ENCODE peak calls at places on chromosomes 11 and 22, in six cellular contexts. M is AG09309, B is Caco-2, P is heart right ventricle, F is thoracic aorta, K is tibial nerve. I is an unnamed sample.

GRCh38 chr22:30857791-30858190 is 110.8 kb downstream of the MORC2 start:
- DNase-seq in M (no peak), B (no peak), P (no peak), F (no peak), K (no peak), I (no peak)

GRCh38 chr11:117481036-117481435 is 153.4 kb downstream of the CEP164 start:
- DNase-seq in M (no peak), B (no peak), P (no peak), F (no peak), K (no peak), I (no peak)

GRCh38 chr11:46916669-46917108 is 1.7 kb downstream of the LRP4 start:
- DNase-seq in M (no peak), B (peak; percentile 66), P (peak; percentile 73), F (no peak), K (no peak), I (no peak)

GRCh38 chr22:29784451-29785361 is 17.5 kb downstream of the UQCR10 start:
- DNase-seq in M (no peak), B (no peak), P (peak; percentile 42), F (no peak), K (no peak), I (no peak)

GRCh38 chr11:103633037-103633788 is 403.2 kb upstream of the DDI1 start:
- DNase-seq in M (peak; percentile 77), B (no peak), P (no peak), F (no peak), K (no peak), I (no peak)

GRCh38 chr11:636511-637332 is at the start of gene DRD4:
- DNase-seq in M (no peak), B (no peak), P (no peak), F (no peak), K (no peak), I (no peak)

GRCh38 chr11:95778699-95779098 is 10.9 kb downstream of the FAM76B start:
- DNase-seq in M (no peak), B (no peak), P (no peak), F (no peak), K (no peak), I (peak; percentile 37)

GRCh38 chr22:35538801-35539321 is 1.8 kb upstream of the RASD2 start:
- DNase-seq in M (no peak), B (no peak), P (no peak), F (no peak), K (no peak), I (no peak)

GRCh38 chr11:88544656-88545280 is 207.2 kb upstream of the CTSC start:
- DNase-seq in M (no peak), B (no peak), P (no peak), F (no peak), K (no peak), I (no peak)

GRCh38 chr11:61092280-61092766 is 10.0 kb upstream of the CD5 start:
- DNase-seq in M (no peak), B (no peak), P (no peak), F (no peak), K (no peak), I (peak; percentile 70)

GRCh38 chr11:111162306-111162705 is 83.2 kb upstream of the POU2AF2 start:
- DNase-seq in M (no peak), B (no peak), P (no peak), F (no peak), K (no peak), I (no peak)

GRCh38 chr11:8094656-8095055 is 13.6 kb downstream of the TUB start:
- DNase-seq in M (no peak), B (no peak), P (no peak), F (no peak), K (no peak), I (no peak)

GRCh38 chr22:23773247-23774113 is 831 bp downstream of the MMP11 start:
- DNase-seq in M (no peak), B (no peak), P (no peak), F (no peak), K (no peak), I (no peak)

GRCh38 chr11:94516725-94517124 is 4.5 kb downstream of the C11orf97 start:
- DNase-seq in M (no peak), B (no peak), P (no peak), F (no peak), K (no peak), I (no peak)

GRCh38 chr11:95668113-95668512 is 121.5 kb downstream of the FAM76B start:
- DNase-seq in M (no peak), B (no peak), P (no peak), F (no peak), K (no peak), I (no peak)

GRCh38 chr11:14414470-14415461 is 55.8 kb upstream of the RRAS2 start:
- DNase-seq in M (no peak), B (no peak), P (no peak), F (no peak), K (no peak), I (peak; percentile 22)

GRCh38 chr11:117931971-117932370 is 2.8 kb upstream of the TMPRSS13 start:
- DNase-seq in M (no peak), B (peak; percentile 32), P (no peak), F (no peak), K (no peak), I (peak; percentile 41)

GRCh38 chr11:40958707-40959106 is 500.7 kb downstream of the LRRC4C start:
- DNase-seq in M (no peak), B (no peak), P (no peak), F (no peak), K (no peak), I (no peak)

GRCh38 chr22:27004434-27004833 is 347.0 kb downstream of the MIAT start:
- DNase-seq in M (no peak), B (no peak), P (no peak), F (no peak), K (no peak), I (no peak)

GRCh38 chr11:105219269-105219668 is 79.7 kb upstream of the CARD18 start:
- DNase-seq in M (no peak), B (no peak), P (no peak), F (no peak), K (no peak), I (no peak)

GRCh38 chr11:26948881-26949280 is 45.0 kb upstream of the FIBIN start:
- DNase-seq in M (no peak), B (no peak), P (no peak), F (no peak), K (no peak), I (no peak)

GRCh38 chr11:76763573-76764348 is 19.4 kb upstream of the TSKU start:
- DNase-seq in M (peak; percentile 55), B (peak; percentile 24), P (peak; percentile 59), F (no peak), K (no peak), I (no peak)

GRCh38 chr11:66883021-66883968 is 26.4 kb downstream of the LRFN4 start:
- DNase-seq in M (peak; percentile 34), B (peak; percentile 75), P (no peak), F (no peak), K (no peak), I (no peak)
- H3K4me3 ChIP-seq in M (no peak overlapping the region), B (no peak overlapping the region), P (no peak overlapping the region), F (peak overlapping the region; percentile 70), K (no peak overlapping the region), I (no peak overlapping the region)

GRCh38 chr11:1836011-1836945 is 1.5 kb downstream of the SYT8 start:
- DNase-seq in M (no peak), B (no peak), P (no peak), F (no peak), K (no peak), I (no peak)

GRCh38 chr11:1838426-1839131 is at the start of gene TNNI2:
- DNase-seq in M (no peak), B (no peak), P (no peak), F (no peak), K (no peak), I (no peak)

GRCh38 chr11:1838077-1838425 is 730 bp upstream of the TNNI2 start:
- DNase-seq in M (no peak), B (no peak), P (no peak), F (no peak), K (no peak), I (no peak)

GRCh38 chr11:1835671-1836010 is 851 bp downstream of the SYT8 start:
- DNase-seq in M (no peak), B (no peak), P (no peak), F (no peak), K (no peak), I (no peak)

GRCh38 chr11:1837171-1838076 is 1.4 kb upstream of the TNNI2 start:
- DNase-seq in M (no peak), B (peak; percentile 76), P (peak; percentile 71), F (no peak), K (peak; percentile 40), I (peak; percentile 58)
- TF ChIP-seq CTCF in M (peak; percentile 94), B (peak; percentile 84), P (peak; percentile 92), F (peak; percentile 86), K (peak; percentile 97), I (peak; percentile 95)

GRCh38 chr11:65545853-65546216 is 12.3 kb downstream of the LTBP3 start:
- DNase-seq in M (no peak), B (no peak), P (no peak), F (no peak), K (no peak), I (no peak)
- H3K4me3 ChIP-seq in M (no peak overlapping the region), B (peak overlapping the region; percentile 58), P (no peak overlapping the region), F (no peak overlapping the region), K (no peak overlapping the region), I (peak overlapping the region; percentile 62)

DNA sequence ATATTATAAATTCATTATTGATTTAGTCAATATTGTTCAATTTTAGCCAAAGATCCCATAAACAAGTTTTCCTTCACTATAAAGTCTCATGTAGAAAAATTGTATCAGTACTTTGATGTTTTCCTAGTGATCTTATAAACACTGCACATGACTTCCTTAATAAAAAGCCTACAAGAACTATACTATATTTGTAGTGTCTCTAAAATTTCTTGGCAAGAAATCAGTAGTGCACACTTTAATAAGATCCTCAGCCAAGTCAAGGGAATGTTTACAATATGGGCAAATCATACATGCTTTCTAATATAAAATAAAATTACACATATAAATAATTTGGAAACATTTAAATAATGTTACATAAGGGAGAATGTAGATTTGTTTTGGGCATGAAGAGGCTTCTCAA is 203.0 kb upstream of the CCDC179 start:
- DNase-seq in M (no peak), B (no peak), P (no peak), F (no peak), K (no peak), I (no peak)
- TF ChIP-seq CTCF in M (no peak), B (no peak), P (no peak), F (no peak), K (no peak), I (no peak)

GRCh38 chr22:38454361-38455062 is 487 bp downstream of the KCNJ4 start:
- DNase-seq in M (no peak), B (no peak), P (no peak), F (no peak), K (no peak), I (peak; percentile 35)

GRCh38 chr22:38456841-38457699 is 2.1 kb upstream of the KCNJ4 start:
- DNase-seq in M (no peak), B (no peak), P (no peak), F (no peak), K (no peak), I (no peak)

GRCh38 chr22:38455063-38455529 is at the start of gene KCNJ4:
- DNase-seq in M (no peak), B (no peak), P (no peak), F (no peak), K (no peak), I (no peak)

GRCh38 chr22:38456272-38456837 is 1.4 kb upstream of the KCNJ4 start:
- DNase-seq in M (no peak), B (no peak), P (no peak), F (no peak), K (no peak), I (no peak)

GRCh38 chr22:38455530-38456271 is 702 bp upstream of the KCNJ4 start:
- DNase-seq in M (no peak), B (peak; percentile 53), P (no peak), F (no peak), K (no peak), I (no peak)
- H3K4me3 ChIP-seq in M (no peak overlapping the region), B (peak overlapping the region; percentile 62), P (peak overlapping the region; percentile 18), F (peak overlapping the region; percentile 60), K (peak overlapping the region; percentile 35), I (no peak overlapping the region)

I was measured in GM06990.